ENCODE peak calls at places on chromosomes 7 and 10, in five cellular contexts. Z is activated T-helper 9 cell treated with anti-CD3 and anti-CD28 coated beads, Interleukin-2, amount 50 U/mL, for 16 hours; S is NCI-H1092; E is T-helper 17 cell; W is ELR. V is an unnamed sample.

GRCh38 chr7:50650057-50650664 is 85.0 kb upstream of the DDC start:
- DNase-seq in Z (no peak), S (no peak), E (no peak), W (no peak), V (no peak)

GRCh38 chr7:44287488-44288380 is 37.7 kb downstream of the CAMK2B start:
- DNase-seq in Z (no peak), S (no peak), E (no peak), W (no peak), V (peak)

GRCh38 chr10:93150289-93150688 is 76.6 kb downstream of the CYP26A1 start:
- DNase-seq in Z (no peak), S (no peak), E (no peak), W (peak), V (no peak)

GRCh38 chr7:143882020-143882610 is 19.9 kb downstream of the TCAF1 start:
- DNase-seq in Z (no peak), S (peak), E (no peak), W (no peak), V (peak)

GRCh38 chr10:78215645-78216044 is 182.0 kb downstream of the RPS24 start:
- DNase-seq in Z (no peak), S (no peak), E (no peak), W (no peak), V (peak)

GRCh38 chr10:69391158-69391557 is 25.6 kb downstream of the TACR2 start:
- DNase-seq in Z (no peak), S (no peak), E (no peak), W (no peak), V (no peak)

GRCh38 chr10:74738985-74739567 is 87.3 kb upstream of the KAT6B start:
- DNase-seq in Z (no peak), S (no peak), E (no peak), W (peak), V (no peak)

GRCh38 chr7:108009873-108010272 is 6.9 kb upstream of the LAMB1 start:
- DNase-seq in Z (no peak), S (no peak), E (no peak), W (no peak), V (no peak)

GRCh38 chr10:61975107-61975932 is 73.8 kb downstream of the ARID5B start:
- DNase-seq in Z (no peak), S (no peak), E (no peak), W (peak), V (no peak)

GRCh38 chr7:140541513-140542192 is 62.3 kb upstream of the MKRN1 start:
- DNase-seq in Z (no peak), S (peak), E (no peak), W (peak), V (peak)

GRCh38 chr7:81845628-81846259 is 75.9 kb upstream of the HGF start:
- DNase-seq in Z (no peak), S (peak), E (no peak), W (no peak), V (no peak)